ENCODE peak calls at places on chromosomes 11 and 22, in six cellular contexts. E is adrenal gland, C is HL-60, G is tibial nerve, T is OCI-LY7, P is H7. W is an unnamed sample.

GRCh38 chr11:108559904-108560303 is 33.7 kb downstream of the EXPH5 start:
- DNase-seq in E (no peak), C (no peak), G (no peak), T (no peak), P (no peak), W (no peak)

GRCh38 chr11:90500922-90501568 is 278.2 kb upstream of the CHORDC1 start:
- DNase-seq in E (no peak), C (no peak), G (no peak), T (no peak), P (no peak), W (no peak)

GRCh38 chr11:47532597-47533213 is 20.2 kb downstream of the CELF1 start:
- DNase-seq in E (no peak), C (no peak), G (no peak), T (no peak), P (no peak), W (no peak)

GRCh38 chr11:44837650-44838049 is 110.9 kb downstream of the TSPAN18 start:
- DNase-seq in E (no peak), C (no peak), G (no peak), T (no peak), P (no peak), W (no peak)

GRCh38 chr11:19628018-19628417 is 84.6 kb upstream of the NAV2 start:
- DNase-seq in E (peak; percentile 40), C (no peak), G (peak; percentile 49), T (no peak), P (no peak), W (no peak)

GRCh38 chr11:120203626-120204025 is 7.2 kb upstream of the OAF start:
- DNase-seq in E (no peak), C (no peak), G (no peak), T (no peak), P (no peak), W (no peak)

GRCh38 chr22:19843857-19844422 is 10.7 kb downstream of the GNB1L start:
- DNase-seq in E (no peak), C (no peak), G (no peak), T (no peak), P (peak; percentile 45), W (no peak)

GRCh38 chr11:12693485-12694181 is 19.4 kb downstream of the TEAD1 start:
- DNase-seq in E (peak; percentile 69), C (no peak), G (peak; percentile 17), T (peak; percentile 22), P (no peak), W (peak; percentile 92)

GRCh38 chr11:110128161-110128560 is 35.0 kb downstream of the ZC3H12C start:
- DNase-seq in E (no peak), C (no peak), G (no peak), T (no peak), P (no peak), W (no peak)

GRCh38 chr11:128171496-128171895 is 415.9 kb downstream of the ETS1 start:
- DNase-seq in E (no peak), C (no peak), G (no peak), T (no peak), P (no peak), W (no peak)

GRCh38 chr11:57124912-57125311 is 56.8 kb upstream of the LRRC55 start:
- DNase-seq in E (no peak), C (no peak), G (no peak), T (no peak), P (no peak), W (no peak)

GRCh38 chr11:130002846-130003716 is 446 bp upstream of the PRDM10 start:
- DNase-seq in E (peak; percentile 96), C (peak; percentile 92), G (peak; percentile 88), T (peak; percentile 99), P (peak; percentile 98), W (peak; percentile 97)

GRCh38 chr22:40826984-40827741 is 8.0 kb upstream of the SLC25A17 start:
- DNase-seq in E (peak; percentile 60), C (no peak), G (no peak), T (no peak), P (no peak), W (no peak)

GRCh38 chr11:68370211-68371111 is 58.1 kb downstream of the LRP5 start:
- DNase-seq in E (no peak), C (peak; percentile 21), G (no peak), T (peak; percentile 93), P (no peak), W (no peak)

GRCh38 chr11:69122642-69123431 is 32.9 kb upstream of the SMIM38 start:
- DNase-seq in E (peak; percentile 75), C (no peak), G (no peak), T (no peak), P (peak; percentile 96), W (peak; percentile 99)

GRCh38 chr22:20211997-20212753 is 55.9 kb downstream of the RTN4R start:
- DNase-seq in E (peak; percentile 19), C (no peak), G (peak; percentile 29), T (no peak), P (peak; percentile 63), W (no peak)

GRCh38 chr11:43072096-43072495 is 239.7 kb upstream of the API5 start:
- DNase-seq in E (no peak), C (no peak), G (no peak), T (no peak), P (peak; percentile 30), W (no peak)

GRCh38 chr11:119663279-119663678 is 65.7 kb downstream of the NECTIN1 start:
- DNase-seq in E (no peak), C (no peak), G (no peak), T (no peak), P (peak; percentile 61), W (no peak)

GRCh38 chr11:117384045-117384444 is 56.4 kb downstream of the CEP164 start:
- DNase-seq in E (peak; percentile 5), C (no peak), G (no peak), T (no peak), P (no peak), W (no peak)

GRCh38 chr11:27406498-27407354 is 43.7 kb upstream of the CCDC34 start:
- DNase-seq in E (no peak), C (no peak), G (no peak), T (no peak), P (no peak), W (no peak)

GRCh38 chr11:13143486-13144297 is 133.9 kb upstream of the BMAL1 start:
- DNase-seq in E (no peak), C (no peak), G (no peak), T (no peak), P (no peak), W (peak; percentile 81)

GRCh38 chr11:63996512-63996911 is 10.3 kb downstream of the OTUB1 start:
- DNase-seq in E (no peak), C (no peak), G (no peak), T (no peak), P (peak; percentile 58), W (no peak)

GRCh38 chr22:32000171-32000570 is 42.9 kb upstream of the SLC5A1 start:
- DNase-seq in E (no peak), C (no peak), G (no peak), T (no peak), P (no peak), W (peak; percentile 42)

GRCh38 chr22:38921126-38921525 is 36.3 kb upstream of the APOBEC3A start:
- DNase-seq in E (no peak), C (no peak), G (no peak), T (no peak), P (no peak), W (peak; percentile 94)

GRCh38 chr11:116963813-116964212 is 126.4 kb upstream of the APOA1 start:
- DNase-seq in E (peak; percentile 19), C (no peak), G (no peak), T (no peak), P (no peak), W (peak; percentile 1)

GRCh38 chr11:121777056-121777455 is 324.3 kb upstream of the SORL1-AS1 start:
- DNase-seq in E (no peak), C (no peak), G (no peak), T (no peak), P (no peak), W (no peak)

GRCh38 chr22:20591295-20591645 is 83.9 kb downstream of the MED15 start:
- DNase-seq in E (no peak), C (no peak), G (no peak), T (no peak), P (no peak), W (no peak)

DNA sequence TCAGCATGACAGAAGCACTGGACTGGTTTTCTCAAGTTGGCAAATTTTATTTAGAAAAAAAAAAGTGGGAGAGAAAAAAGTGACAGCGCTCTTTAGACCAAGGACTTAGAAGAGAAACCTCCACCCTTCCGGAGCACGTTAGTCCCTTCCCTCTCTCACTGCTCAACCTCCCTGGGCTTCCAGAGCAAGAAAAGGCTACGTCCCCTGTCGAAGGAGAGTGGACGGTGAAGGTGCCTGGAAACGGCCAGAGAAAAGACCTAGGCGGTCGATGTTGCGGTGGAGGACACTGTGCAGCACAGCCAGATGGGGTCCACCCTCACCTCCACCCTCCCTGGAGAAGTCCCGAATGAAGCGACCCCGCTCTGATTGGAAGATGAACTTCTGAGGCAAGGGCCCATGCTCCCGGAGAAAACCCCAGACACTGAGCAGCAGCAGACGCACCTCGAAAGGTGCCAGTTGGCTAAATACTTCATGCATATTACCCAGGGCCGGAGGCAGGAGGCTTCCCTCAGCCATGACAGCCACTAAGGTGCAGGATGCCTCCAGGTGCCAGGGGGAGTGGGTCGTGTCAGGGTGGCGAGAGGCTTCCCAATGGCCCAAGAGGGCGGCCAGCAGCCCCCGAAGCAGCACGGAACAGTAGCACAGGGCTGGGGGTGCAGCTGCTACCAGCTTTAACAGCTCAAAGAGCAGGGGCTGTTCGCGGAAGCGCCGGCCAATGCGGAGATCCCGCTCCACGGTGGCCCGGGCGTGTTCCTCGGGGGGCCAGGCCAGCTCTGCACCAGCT is 604 bp upstream of the GANAB start:
- DNase-seq in E (no peak), C (no peak), G (no peak), T (no peak), P (no peak), W (no peak)
- H3K4me3 ChIP-seq in E (no peak overlapping the region), C (no peak overlapping the region), G (peak overlapping the region; percentile 87), T (peak overlapping the region; percentile 25), P (peak overlapping the region; percentile 2), W (no peak overlapping the region)

GRCh38 chr22:49624421-49625177 is 203.1 kb downstream of the BRD1 start:
- DNase-seq in E (no peak), C (no peak), G (no peak), T (no peak), P (no peak), W (no peak)
- H3K4me3 ChIP-seq in E (no peak overlapping the region), C (no peak overlapping the region), G (no peak overlapping the region), T (no peak overlapping the region), P (no peak overlapping the region), W (no peak overlapping the region)

GRCh38 chr22:27776410-27776958 is 25.1 kb downstream of the MN1 start:
- DNase-seq in E (no peak), C (no peak), G (no peak), T (no peak), P (peak; percentile 76), W (no peak)
- H3K4me3 ChIP-seq in E (no peak overlapping the region), C (no peak overlapping the region), G (no peak overlapping the region), T (no peak overlapping the region), P (no peak overlapping the region), W (no peak overlapping the region)

GRCh38 chr11:112597290-112597689 is 336.6 kb upstream of the PLET1 start:
- DNase-seq in E (no peak), C (no peak), G (no peak), T (no peak), P (no peak), W (no peak)

GRCh38 chr11:112599861-112600533 is 339.3 kb upstream of the PLET1 start:
- DNase-seq in E (peak; percentile 54), C (no peak), G (no peak), T (no peak), P (no peak), W (no peak)

GRCh38 chr11:112596324-112596723 is 335.7 kb upstream of the PLET1 start:
- DNase-seq in E (no peak), C (no peak), G (no peak), T (no peak), P (no peak), W (no peak)

GRCh38 chr11:112593440-112593839 is 332.8 kb upstream of the PLET1 start:
- DNase-seq in E (no peak), C (no peak), G (no peak), T (no peak), P (no peak), W (no peak)

GRCh38 chr11:112599265-112599664 is 338.6 kb upstream of the PLET1 start:
- DNase-seq in E (no peak), C (no peak), G (no peak), T (no peak), P (no peak), W (no peak)
- H3K4me3 ChIP-seq in E (no peak overlapping the region), C (no peak overlapping the region), G (no peak overlapping the region), T (no peak overlapping the region), P (no peak overlapping the region), W (no peak overlapping the region)

W was measured in PC-9.